ENCODE peak calls at places on chromosomes 3 and 15, in seven cellular contexts. T, M, J, E, N, L and Y are unnamed samples.

GRCh38 chr15:99148851-99149276 is 44.0 kb downstream of the SYNM start:
- DNase-seq in T (no peak), M (no peak), J (no peak), E (no peak), N (no peak), L (no peak), Y (no peak)

GRCh38 chr15:58492661-58493397 is 61.0 kb downstream of the LIPC start:
- DNase-seq in T (no peak), M (no peak), J (no peak), E (no peak), N (no peak), L (no peak), Y (no peak)

GRCh38 chr15:29805043-29805707 is 17.1 kb downstream of the TJP1 start:
- DNase-seq in T (peak; percentile 92), M (no peak), J (no peak), E (no peak), N (no peak), L (peak; percentile 82), Y (peak; percentile 85)

GRCh38 chr15:87212041-87212440 is 1044.5 kb downstream of the NTRK3 start:
- DNase-seq in T (peak; percentile 68), M (no peak), J (no peak), E (no peak), N (no peak), L (no peak), Y (no peak)

GRCh38 chr15:39362832-39363561 is 217.9 kb upstream of the THBS1 start:
- DNase-seq in T (peak; percentile 26), M (no peak), J (no peak), E (no peak), N (no peak), L (peak; percentile 94), Y (peak; percentile 95)

GRCh38 chr3:28347374-28348285 is 891 bp upstream of the ZCWPW2 start:
- DNase-seq in T (peak; percentile 91), M (no peak), J (no peak), E (no peak), N (peak; percentile 2), L (peak; percentile 68), Y (peak; percentile 89)

GRCh38 chr3:87792532-87793321 is 266.1 kb downstream of the CGGBP1 start:
- DNase-seq in T (no peak), M (no peak), J (no peak), E (no peak), N (peak; percentile 80), L (no peak), Y (peak; percentile 24)

GRCh38 chr3:9808345-9809037 is 1.6 kb upstream of the TTLL3 start:
- DNase-seq in T (peak; percentile 27), M (no peak), J (peak; percentile 78), E (no peak), N (peak; percentile 77), L (peak; percentile 38), Y (peak; percentile 45)

GRCh38 chr15:82306791-82307713 is 42.2 kb downstream of the GOLGA6L10 start:
- DNase-seq in T (no peak), M (peak; percentile 52), J (no peak), E (peak; percentile 46), N (no peak), L (no peak), Y (no peak)

GRCh38 chr3:96354106-96354505 is 460.3 kb upstream of the EPHA6 start:
- DNase-seq in T (no peak), M (no peak), J (no peak), E (no peak), N (no peak), L (no peak), Y (no peak)

GRCh38 chr3:126083511-126083912 is 412 bp downstream of the SLC41A3 start:
- DNase-seq in T (peak; percentile 14), M (no peak), J (peak; percentile 68), E (no peak), N (peak; percentile 75), L (peak; percentile 29), Y (peak; percentile 39)

GRCh38 chr15:56732135-56732880 is 1.0 kb downstream of the ZNF280D start:
- DNase-seq in T (peak; percentile 66), M (no peak), J (peak; percentile 31), E (no peak), N (no peak), L (peak; percentile 19), Y (peak; percentile 80)

GRCh38 chr3:183988216-183988790 is 29.4 kb downstream of the ABCC5 start:
- DNase-seq in T (no peak), M (no peak), J (no peak), E (no peak), N (no peak), L (no peak), Y (peak; percentile 94)

GRCh38 chr3:197151562-197151961 is 121.9 kb upstream of the MELTF start:
- DNase-seq in T (peak; percentile 70), M (no peak), J (no peak), E (no peak), N (no peak), L (peak; percentile 73), Y (peak; percentile 92)

GRCh38 chr15:101148166-101148880 is 103.5 kb downstream of the CHSY1 start:
- DNase-seq in T (no peak), M (peak; percentile 44), J (no peak), E (peak; percentile 39), N (no peak), L (no peak), Y (no peak)

GRCh38 chr3:64648927-64649906 is 38.6 kb downstream of the ADAMTS9 start:
- DNase-seq in T (no peak), M (no peak), J (no peak), E (no peak), N (no peak), L (no peak), Y (no peak)

GRCh38 chr3:107986505-107986904 is 104.3 kb downstream of the CD47 start:
- DNase-seq in T (peak; percentile 79), M (no peak), J (no peak), E (no peak), N (no peak), L (no peak), Y (peak; percentile 12)

GRCh38 chr3:156373654-156374053 is 181.3 kb downstream of the SSR3 start:
- DNase-seq in T (no peak), M (no peak), J (no peak), E (no peak), N (no peak), L (no peak), Y (no peak)

GRCh38 chr3:13508496-13508895 is 28.4 kb downstream of the HDAC11 start:
- DNase-seq in T (no peak), M (peak; percentile 57), J (no peak), E (no peak), N (no peak), L (no peak), Y (no peak)

GRCh38 chr15:98142584-98142983 is 182.1 kb downstream of the ARRDC4 start:
- DNase-seq in T (no peak), M (no peak), J (no peak), E (no peak), N (peak; percentile 27), L (no peak), Y (no peak)

GRCh38 chr3:34012102-34012461 is 213.7 kb downstream of the PDCD6IP start:
- DNase-seq in T (peak; percentile 99), M (no peak), J (no peak), E (no peak), N (peak; percentile 14), L (peak; percentile 97), Y (peak; percentile 98)

GRCh38 chr3:177729939-177730700 is 532.8 kb upstream of the TBL1XR1 start:
- DNase-seq in T (peak; percentile 59), M (peak; percentile 74), J (no peak), E (no peak), N (no peak), L (no peak), Y (peak; percentile 73)

GRCh38 chr3:189334064-189334920 is 162.5 kb downstream of the TPRG1 start:
- DNase-seq in T (peak; percentile 12), M (no peak), J (no peak), E (no peak), N (no peak), L (no peak), Y (no peak)

GRCh38 chr3:126961791-126962461 is 21.0 kb upstream of the PLXNA1 start:
- DNase-seq in T (peak; percentile 48), M (peak; percentile 73), J (no peak), E (peak; percentile 50), N (no peak), L (no peak), Y (no peak)

GRCh38 chr15:94910166-94910565 is 678.8 kb downstream of the MCTP2 start:
- DNase-seq in T (no peak), M (no peak), J (no peak), E (no peak), N (no peak), L (no peak), Y (peak; percentile 2)

GRCh38 chr3:115698851-115699535 is 75.7 kb downstream of the GAP43 start:
- DNase-seq in T (no peak), M (no peak), J (no peak), E (no peak), N (peak; percentile 72), L (no peak), Y (no peak)

GRCh38 chr3:127911421-127911931 is 3.6 kb upstream of the KBTBD12 start:
- DNase-seq in T (peak; percentile 45), M (peak; percentile 76), J (no peak), E (no peak), N (no peak), L (no peak), Y (no peak)

GRCh38 chr3:146664403-146664802 is 59.3 kb upstream of the PLSCR5 start:
- DNase-seq in T (no peak), M (no peak), J (no peak), E (no peak), N (no peak), L (no peak), Y (no peak)

GRCh38 chr3:129226374-129226773 is 23.0 kb upstream of the COPG1 start:
- DNase-seq in T (peak; percentile 91), M (peak; percentile 89), J (no peak), E (peak; percentile 83), N (no peak), L (peak; percentile 88), Y (peak; percentile 90)

GRCh38 chr3:120161902-120162301 is 67.7 kb upstream of the GSK3B start:
- DNase-seq in T (no peak), M (no peak), J (no peak), E (no peak), N (no peak), L (no peak), Y (no peak)

GRCh38 chr15:32029862-32030781 is at the start of gene CHRNA7:
- DNase-seq in T (no peak), M (no peak), J (peak; percentile 19), E (no peak), N (peak; percentile 95), L (peak; percentile 14), Y (peak; percentile 4)
- TF ChIP-seq CTCF in T (peak; percentile 27), M (no peak), J (no peak), E (peak; percentile 21), N (peak; percentile 19), L (no peak), Y (no peak)

GRCh38 chr15:73992594-73992898 is 451 bp upstream of the STOML1 start:
- DNase-seq in T (no peak), M (no peak), J (no peak), E (no peak), N (no peak), L (no peak), Y (no peak)
- TF ChIP-seq CTCF in T (no peak), M (no peak), J (peak; percentile 11), E (no peak), N (no peak), L (no peak), Y (no peak)

GRCh38 chr15:31571676-31572075 is 245.0 kb downstream of the KLF13 start:
- DNase-seq in T (no peak), M (no peak), J (no peak), E (no peak), N (no peak), L (no peak), Y (no peak)
- TF ChIP-seq CTCF in T (no peak), M (no peak), J (peak; percentile 19), E (no peak), N (no peak), L (no peak), Y (no peak)

GRCh38 chr3:170414202-170414663 is 4.4 kb upstream of the CLDN11 start:
- DNase-seq in T (peak; percentile 98), M (no peak), J (peak; percentile 73), E (no peak), N (peak; percentile 79), L (peak; percentile 86), Y (peak; percentile 93)
- TF ChIP-seq CTCF in T (peak; percentile 99), M (peak; percentile 81), J (peak; percentile 99), E (peak; percentile 91), N (peak; percentile 99), L (peak; percentile 96), Y (peak; percentile 100)